ENCODE peak calls at places on chromosome 20, in nine cellular contexts. T is CD4-positive, CD25-positive, alpha-beta regulatory T cell; F is heart left ventricle; J is CD8-positive, alpha-beta memory T cell; W is heart right ventricle; X is right cardiac atrium; C is cardiac muscle cell; N is uterus; U is suprapubic skin. V is an unnamed sample. For H3K4me1, the result is how much of the 10 kb centered on the place peaks cover.

GRCh38 chr20:50659975-50660670 is 31.2 kb downstream of the RIPOR3 start:
- DNase-seq in C (no peak), U (no peak), F (no peak), N (peak), J (no peak), W (no peak), T (no peak), X (no peak), V (no peak)

GRCh38 chr20:50710492-50711063 is 19.2 kb upstream of the RIPOR3 start:
- DNase-seq in F (no peak), X (peak), W (no peak), N (no peak), C (no peak), J (no peak), U (no peak), T (no peak), V (peak)

GRCh38 chr20:51654495-51654894 is 112.0 kb upstream of the NFATC2 start:
- DNase-seq in N (no peak), F (no peak), W (no peak), X (no peak), C (no peak), T (no peak), U (no peak), J (no peak), V (no peak)

GRCh38 chr20:45111799-45112471 is 3.0 kb downstream of the WFDC5 start:
- DNase-seq in J (no peak), X (no peak), U (no peak), F (no peak), C (no peak), W (no peak), T (peak), N (no peak), V (no peak)

GRCh38 chr20:41141153-41141815 is 3.9 kb downstream of the PLCG1 start:
- DNase-seq in U (no peak), C (no peak), J (no peak), W (peak), X (peak), T (peak), F (peak), N (no peak), V (peak)

GRCh38 chr20:11391591-11391990 is 526.1 kb upstream of the BTBD3 start:
- DNase-seq in U (no peak), C (no peak), W (no peak), F (no peak), N (no peak), T (no peak), X (no peak), J (no peak), V (no peak)

GRCh38 chr20:46212252-46212651 is 94.1 kb downstream of the CD40 start:
- DNase-seq in N (no peak), C (no peak), W (no peak), U (no peak), T (no peak), F (no peak), J (no peak), X (no peak), V (no peak)

GRCh38 chr20:41411458-41411857 is 44.8 kb upstream of the EMILIN3 start:
- DNase-seq in C (no peak), F (no peak), U (no peak), W (no peak), X (no peak), N (no peak), J (no peak), T (peak), V (no peak)

GRCh38 chr20:25444556-25444955 is 37.1 kb downstream of the GINS1 start:
- DNase-seq in F (no peak), N (no peak), T (no peak), C (no peak), W (no peak), X (no peak), J (no peak), U (no peak), V (no peak)

GRCh38 chr20:61457725-61458124 is 205.7 kb downstream of the CDH4 start:
- DNase-seq in T (no peak), J (no peak), U (no peak), N (no peak), C (no peak), W (no peak), X (no peak), F (no peak), V (no peak)

GRCh38 chr20:60749804-60750602 is 502.1 kb upstream of the CDH4 start:
- DNase-seq in T (no peak), W (no peak), N (no peak), F (no peak), U (no peak), X (no peak), J (no peak), C (no peak), V (no peak)

GRCh38 chr20:22312744-22313346 is 271.5 kb downstream of the FOXA2 start:
- DNase-seq in C (peak), F (no peak), X (no peak), N (no peak), J (no peak), T (no peak), W (no peak), U (no peak), V (no peak)

GRCh38 chr20:50274570-50275430 is 84.2 kb downstream of the CEBPB start:
- DNase-seq in C (no peak), X (peak), W (peak), N (no peak), U (no peak), T (no peak), J (no peak), F (peak), V (peak)

GRCh38 chr20:9388826-9389187 is 125.6 kb upstream of the LAMP5 start:
- DNase-seq in F (no peak), N (no peak), W (no peak), T (no peak), J (no peak), U (no peak), C (no peak), X (no peak), V (no peak)

GRCh38 chr20:63744574-63745423 is 5.2 kb downstream of the SLC2A4RG start:
- DNase-seq in X (no peak), T (no peak), F (no peak), U (no peak), C (no peak), J (no peak), W (no peak), N (no peak), V (no peak)

GRCh38 chr20:31572042-31572700 is 32.9 kb upstream of the ID1 start:
- DNase-seq in T (peak), J (no peak), X (no peak), W (no peak), F (no peak), U (no peak), C (no peak), N (no peak), V (no peak)

GRCh38 chr20:9359561-9360308 is 154.7 kb upstream of the LAMP5 start:
- DNase-seq in C (peak), X (peak), W (peak), T (no peak), F (peak), J (no peak), N (peak), U (peak), V (peak)

GRCh38 chr20:48455606-48456360 is 372.0 kb downstream of the PREX1 start:
- DNase-seq in F (no peak), U (no peak), N (no peak), X (no peak), C (peak), W (no peak), T (no peak), J (no peak), V (no peak)

GRCh38 chr20:5716953-5717352 is 33.2 kb upstream of the SHLD1 start:
- DNase-seq in W (no peak), F (no peak), T (no peak), U (no peak), X (no peak), C (no peak), N (no peak), J (no peak), V (no peak)

GRCh38 chr20:48405909-48406308 is 421.9 kb downstream of the PREX1 start:
- DNase-seq in T (no peak), U (no peak), X (peak), N (no peak), W (no peak), C (no peak), J (no peak), F (peak), V (no peak)

GRCh38 chr20:37538003-37538402 is 10.3 kb upstream of the BLCAP start:
- DNase-seq in N (no peak), C (no peak), J (no peak), T (no peak), X (peak), W (no peak), F (no peak), U (no peak), V (peak)

GRCh38 chr20:9617062-9617461 is 102.7 kb downstream of the LAMP5 start:
- DNase-seq in F (peak), U (no peak), T (peak), J (peak), W (peak), X (peak), N (peak), C (peak), V (peak)

GRCh38 chr20:38934530-38934929 is 8.3 kb downstream of the FAM83D start:
- DNase-seq in C (no peak), J (no peak), F (no peak), T (no peak), N (no peak), X (no peak), W (no peak), U (no peak), V (no peak)

GRCh38 chr20:36830791-36831691 is 44.9 kb upstream of the TLDC2 start:
- DNase-seq in W (peak), N (peak), X (peak), J (no peak), U (no peak), T (no peak), F (peak), C (peak), V (peak)

GRCh38 chr20:25135031-25135430 is 53.1 kb upstream of the VSX1 start:
- DNase-seq in U (no peak), C (no peak), W (no peak), X (no peak), J (no peak), F (no peak), N (no peak), T (no peak), V (no peak)

GRCh38 chr20:24766826-24767622 is 182.0 kb upstream of the CST7 start:
- DNase-seq in C (no peak), W (no peak), F (no peak), J (no peak), X (no peak), N (no peak), U (no peak), T (no peak), V (no peak)

GRCh38 chr20:21509597-21510331 is 4.1 kb downstream of the NKX2-2 start:
- DNase-seq in T (no peak), C (no peak), W (no peak), F (no peak), U (no peak), J (no peak), X (no peak), N (no peak), V (no peak)

GRCh38 chr20:19628570-19629134 is 129.4 kb upstream of the RIN2 start:
- DNase-seq in U (no peak), W (no peak), X (no peak), C (peak), J (no peak), T (peak), N (no peak), F (peak), V (peak)

GRCh38 chr20:50354690-50355592 is 155.2 kb upstream of the PTPN1 start:
- DNase-seq in F (no peak), W (no peak), U (no peak), N (no peak), T (no peak), X (no peak), C (no peak), J (no peak), V (peak)

GRCh38 chr20:17327185-17327780 is 100.4 kb downstream of the PCSK2 start:
- DNase-seq in X (no peak), F (no peak), W (no peak), T (no peak), J (no peak), U (no peak), C (peak), N (no peak), V (no peak)

GRCh38 chr20:63873477-63873971 is 8.5 kb downstream of the TPD52L2 start:
- DNase-seq in F (peak), W (no peak), T (peak), N (no peak), C (no peak), J (no peak), U (peak), X (peak), V (peak)

GRCh38 chr20:38692436-38693411 is 31.6 kb upstream of the SLC32A1 start:
- DNase-seq in C (peak), U (no peak), F (peak), W (peak), X (peak), N (peak), J (peak), T (peak), V (peak)

GRCh38 chr20:62769346-62770071 is 26.8 kb upstream of the MRGBP start:
- DNase-seq in U (no peak), W (peak), N (no peak), C (no peak), F (no peak), T (no peak), X (peak), J (no peak), V (no peak)

GRCh38 chr20:40920291-40920690 is 108.3 kb upstream of the TOP1 start:
- DNase-seq in F (no peak), T (no peak), U (no peak), N (no peak), C (no peak), W (no peak), J (no peak), X (no peak), V (no peak)

GRCh38 chr20:1734269-1734858 is 76.8 kb upstream of the SIRPG start:
- DNase-seq in X (no peak), W (no peak), C (no peak), N (no peak), T (peak), F (no peak), U (no peak), J (peak), V (no peak)

GRCh38 chr20:63145156-63145555 is 70.8 kb downstream of the YTHDF1 start:
- DNase-seq in J (no peak), T (no peak), N (no peak), W (no peak), F (no peak), X (no peak), U (no peak), C (no peak), V (no peak)

GRCh38 chr20:21557246-21557982 is 43.5 kb upstream of the NKX2-2 start:
- DNase-seq in N (no peak), X (no peak), T (peak), F (no peak), W (no peak), U (no peak), J (no peak), C (no peak), V (no peak)

GRCh38 chr20:15895126-15895525 is 678.1 kb downstream of the KIF16B start:
- DNase-seq in F (no peak), T (no peak), U (no peak), N (no peak), W (no peak), C (no peak), J (no peak), X (no peak), V (no peak)

GRCh38 chr20:15895560-15896084 is 677.6 kb downstream of the KIF16B start:
- DNase-seq in N (no peak), W (no peak), X (no peak), F (no peak), U (no peak), C (no peak), T (peak), J (no peak), V (no peak)

GRCh38 chr20:15900443-15900842 is 672.8 kb downstream of the KIF16B start:
- DNase-seq in F (no peak), C (no peak), T (no peak), W (no peak), J (no peak), U (no peak), X (no peak), N (no peak), V (no peak)

GRCh38 chr20:15902493-15902892 is 670.8 kb downstream of the KIF16B start:
- DNase-seq in U (no peak), T (no peak), X (no peak), W (no peak), N (no peak), F (no peak), J (no peak), C (no peak), V (no peak)

DNA sequence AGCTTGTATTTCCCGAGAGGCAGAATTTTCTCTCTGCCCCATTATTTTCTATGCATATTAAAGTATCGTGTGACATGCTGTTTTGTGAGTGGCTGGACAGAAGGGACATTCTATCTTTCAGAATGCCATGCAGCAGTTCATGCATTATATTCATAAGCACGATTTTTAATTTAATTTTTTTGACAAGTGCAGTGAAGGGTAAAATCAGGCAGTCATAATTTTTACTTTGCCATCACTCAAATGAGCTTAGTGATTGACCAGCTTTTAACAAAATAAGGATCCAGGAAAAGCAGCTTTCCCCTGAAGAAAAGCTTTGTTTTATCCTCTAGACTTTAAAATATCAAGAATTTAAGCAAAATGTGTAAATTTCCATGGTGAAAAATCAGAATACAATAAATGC is 673.3 kb downstream of the KIF16B start:
- DNase-seq in J (no peak), W (no peak), N (no peak), U (no peak), X (no peak), T (no peak), F (no peak), C (no peak), V (no peak)
- H3K4me3 ChIP-seq in J (no peak), W (no peak), N (no peak), U (no peak), X (no peak), T (no peak), F (no peak), C (no peak), V (no peak)

GRCh38 chr20:35730583-35731468 is 11.2 kb downstream of the RBM39 start:
- DNase-seq in T (no peak), W (no peak), F (no peak), U (no peak), J (no peak), N (no peak), C (no peak), X (no peak), V (no peak)

GRCh38 chr20:35731862-35732643 is 10.0 kb downstream of the RBM39 start:
- DNase-seq in J (no peak), X (no peak), T (no peak), U (no peak), C (no peak), W (no peak), F (no peak), N (no peak), V (no peak)

GRCh38 chr20:35734374-35734773 is 7.7 kb downstream of the RBM39 start:
- DNase-seq in X (no peak), N (no peak), U (no peak), T (no peak), J (no peak), W (no peak), C (no peak), F (no peak), V (no peak)

GRCh38 chr20:35731469-35731788 is 10.6 kb downstream of the RBM39 start:
- DNase-seq in T (no peak), U (no peak), F (no peak), C (no peak), N (no peak), X (no peak), W (no peak), J (no peak), V (no peak)

DNA sequence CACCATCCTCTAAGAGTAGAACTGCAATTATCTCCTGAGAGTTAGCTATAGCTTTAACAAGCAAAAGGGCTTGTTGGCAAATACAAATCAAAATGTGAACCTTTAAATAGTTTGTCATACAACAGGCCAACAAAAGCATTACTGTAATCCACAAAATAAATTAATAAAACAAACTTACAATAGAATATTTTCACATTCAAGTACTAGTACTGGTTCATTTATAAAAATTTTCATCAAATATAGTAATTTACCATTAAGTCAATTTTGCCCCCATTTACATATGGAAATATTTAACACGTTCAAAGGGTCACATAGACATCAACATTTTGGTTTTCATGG is 9.4 kb downstream of the RBM39 start:
- DNase-seq in W (no peak), F (no peak), N (no peak), T (no peak), J (no peak), U (no peak), C (no peak), X (no peak), V (no peak)
- H3K4me1 ChIP-seq in W (half or more), F (half or more), N (under half), T (half or more), J (half or more), U (half or more), C (under half), X (under half), V (under half)

DNA sequence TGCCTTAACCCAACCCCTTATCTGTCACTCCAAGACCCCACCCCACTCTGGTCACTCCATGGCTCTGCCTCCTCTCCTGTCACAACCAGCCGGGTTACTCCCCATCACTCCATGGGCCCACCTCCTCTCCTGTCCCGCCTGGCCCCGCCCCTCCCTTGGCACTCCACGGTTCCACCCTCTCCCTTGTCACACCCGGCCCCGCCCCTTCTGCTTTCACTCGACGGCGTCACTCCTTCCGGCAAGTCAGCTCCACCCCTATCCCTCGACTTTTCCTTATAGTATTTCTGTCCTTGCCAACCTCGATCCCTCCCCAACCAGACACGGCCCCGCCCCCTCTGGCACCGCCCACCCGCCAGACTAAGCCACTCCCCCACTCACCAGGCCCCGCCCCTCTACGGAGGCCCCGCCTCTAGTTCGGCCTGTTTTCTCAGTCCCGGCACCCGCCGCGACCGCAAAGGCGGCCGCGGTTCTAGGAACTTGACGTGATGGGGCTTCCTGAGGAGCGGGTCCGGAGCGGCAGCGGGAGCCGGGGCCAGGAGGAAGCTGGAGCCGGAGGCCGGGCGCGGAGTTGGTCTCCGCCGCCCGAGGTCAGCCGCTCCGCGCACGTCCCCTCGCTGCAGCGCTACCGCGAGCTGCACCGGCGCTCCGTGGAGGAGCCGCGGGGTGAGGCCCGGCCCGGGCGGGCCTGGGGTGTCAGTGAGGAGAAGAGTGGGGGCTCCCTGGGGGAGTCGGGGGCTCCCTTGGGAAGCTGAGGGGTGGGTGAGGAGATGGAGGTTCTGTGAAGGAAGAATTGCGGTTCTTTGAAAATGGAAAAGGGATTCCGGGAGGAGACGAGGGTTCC is at the start of gene ACSS2:
- DNase-seq in X (peak), T (peak), J (peak), N (peak), U (peak), W (peak), F (peak), C (peak), V (peak)
- H3K27ac ChIP-seq in X (peak), T (peak), J (peak), N (peak), U (peak), W (peak), F (peak), C (peak), V (peak)

DNA sequence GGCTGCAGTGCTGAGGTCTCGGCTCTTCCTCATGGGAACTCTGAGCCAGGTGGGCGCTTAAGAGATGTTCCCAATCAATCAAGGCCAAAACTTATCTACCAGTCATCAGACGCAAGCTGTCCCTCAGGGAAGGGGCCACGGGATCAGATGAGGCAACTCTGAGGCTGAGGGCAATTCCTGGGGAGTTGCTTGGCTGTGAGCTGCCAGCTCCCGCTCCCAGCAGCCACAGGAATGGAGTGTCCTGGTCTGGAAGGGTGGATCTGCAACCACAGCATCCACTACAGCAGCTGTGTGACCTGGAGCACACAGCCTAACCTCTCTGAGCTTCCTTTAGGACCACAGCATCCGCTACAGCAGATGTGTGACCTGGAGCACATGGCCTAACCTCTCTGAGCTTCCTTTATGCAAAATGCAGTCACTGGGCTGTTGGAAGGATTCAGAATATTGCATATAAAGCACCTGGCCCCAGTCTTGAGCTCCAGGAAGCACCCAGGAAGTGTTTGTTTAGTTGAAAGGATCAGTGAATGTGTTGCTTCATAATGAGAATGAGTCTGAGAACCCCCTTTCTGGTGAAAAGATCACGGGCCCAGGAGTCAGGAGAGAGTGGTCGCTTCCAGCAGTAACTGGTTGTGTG is 60.9 kb downstream of the TFAP2C start:
- DNase-seq in T (no peak), N (no peak), J (no peak), F (no peak), U (no peak), C (no peak), W (no peak), X (no peak), V (no peak)
- H3K4me3 ChIP-seq in T (no peak), N (no peak), J (no peak), F (no peak), U (no peak), C (no peak), W (no peak), X (no peak), V (no peak)

V was measured in adrenal gland.